ENCODE peak calls at places on chromosomes 5 and 9, in eight cellular contexts. One of them, this sample, is unnamed.

GRCh38 chr5:15525679-15526275 is 25.8 kb downstream of the FBXL7 start:
- DNase-seq in stimulated activated naive B cell treated with anti-CD40 and anti-IgM and Interleukin-4, amounts not matched to agents 10 μg/mL and 1 μg/mL and 100 μg/mL, for 72 hours: no peak
- DNase-seq in lung: no peak
- DNase-seq in sciatic nerve: no peak
- DNase-seq in NCI-H2081: no peak
- DNase-seq in naive thymus-derived CD8-positive, alpha-beta T cell: no peak
- DNase-seq in A549: no peak
- DNase-seq in endothelial cell: no peak
- DNase-seq in this sample: no peak

GRCh38 chr9:2109066-2109650 is 94.0 kb downstream of the SMARCA2 start:
- DNase-seq in A549: no peak
- DNase-seq in lung: no peak
- DNase-seq in sciatic nerve: no peak
- DNase-seq in naive thymus-derived CD8-positive, alpha-beta T cell: no peak
- DNase-seq in stimulated activated naive B cell treated with anti-CD40 and anti-IgM and Interleukin-4, amounts not matched to agents 10 μg/mL and 1 μg/mL and 100 μg/mL, for 72 hours: no peak
- DNase-seq in endothelial cell: no peak
- DNase-seq in NCI-H2081: no peak
- DNase-seq in this sample: no peak

GRCh38 chr9:136225748-136226679 is 19.6 kb downstream of the QSOX2 start:
- DNase-seq in NCI-H2081: peak; percentile 26
- DNase-seq in lung: peak; percentile 52
- DNase-seq in stimulated activated naive B cell treated with anti-CD40 and anti-IgM and Interleukin-4, amounts not matched to agents 10 μg/mL and 1 μg/mL and 100 μg/mL, for 72 hours: peak; percentile 65
- DNase-seq in naive thymus-derived CD8-positive, alpha-beta T cell: peak; percentile 51
- DNase-seq in endothelial cell: peak; percentile 73
- DNase-seq in A549: peak; percentile 72
- DNase-seq in sciatic nerve: no peak
- DNase-seq in this sample: peak; percentile 41

GRCh38 chr5:133863857-133864585 is 104.4 kb downstream of the C5orf15 start:
- DNase-seq in naive thymus-derived CD8-positive, alpha-beta T cell: no peak
- DNase-seq in stimulated activated naive B cell treated with anti-CD40 and anti-IgM and Interleukin-4, amounts not matched to agents 10 μg/mL and 1 μg/mL and 100 μg/mL, for 72 hours: no peak
- DNase-seq in A549: no peak
- DNase-seq in endothelial cell: no peak
- DNase-seq in lung: no peak
- DNase-seq in NCI-H2081: no peak
- DNase-seq in sciatic nerve: no peak
- DNase-seq in this sample: no peak

GRCh38 chr5:96463106-96463505 is 30.1 kb upstream of the PCSK1 start:
- DNase-seq in stimulated activated naive B cell treated with anti-CD40 and anti-IgM and Interleukin-4, amounts not matched to agents 10 μg/mL and 1 μg/mL and 100 μg/mL, for 72 hours: no peak
- DNase-seq in endothelial cell: no peak
- DNase-seq in A549: no peak
- DNase-seq in naive thymus-derived CD8-positive, alpha-beta T cell: no peak
- DNase-seq in lung: no peak
- DNase-seq in NCI-H2081: peak; percentile 77
- DNase-seq in sciatic nerve: no peak
- DNase-seq in this sample: no peak

GRCh38 chr9:88733651-88734470 is 198.9 kb downstream of the NXNL2 start:
- DNase-seq in NCI-H2081: no peak
- DNase-seq in lung: no peak
- DNase-seq in naive thymus-derived CD8-positive, alpha-beta T cell: no peak
- DNase-seq in sciatic nerve: no peak
- DNase-seq in stimulated activated naive B cell treated with anti-CD40 and anti-IgM and Interleukin-4, amounts not matched to agents 10 μg/mL and 1 μg/mL and 100 μg/mL, for 72 hours: no peak
- DNase-seq in endothelial cell: no peak
- DNase-seq in A549: no peak
- DNase-seq in this sample: no peak

GRCh38 chr9:20929276-20929675 is 102.2 kb downstream of the HACD4 start:
- DNase-seq in naive thymus-derived CD8-positive, alpha-beta T cell: no peak
- DNase-seq in endothelial cell: no peak
- DNase-seq in sciatic nerve: no peak
- DNase-seq in NCI-H2081: no peak
- DNase-seq in stimulated activated naive B cell treated with anti-CD40 and anti-IgM and Interleukin-4, amounts not matched to agents 10 μg/mL and 1 μg/mL and 100 μg/mL, for 72 hours: no peak
- DNase-seq in A549: no peak
- DNase-seq in lung: no peak
- DNase-seq in this sample: no peak

GRCh38 chr9:78695521-78695920 is 398.6 kb downstream of the PSAT1 start:
- DNase-seq in A549: no peak
- DNase-seq in endothelial cell: no peak
- DNase-seq in lung: no peak
- DNase-seq in stimulated activated naive B cell treated with anti-CD40 and anti-IgM and Interleukin-4, amounts not matched to agents 10 μg/mL and 1 μg/mL and 100 μg/mL, for 72 hours: peak; percentile 21
- DNase-seq in naive thymus-derived CD8-positive, alpha-beta T cell: no peak
- DNase-seq in NCI-H2081: peak; percentile 85
- DNase-seq in sciatic nerve: no peak
- DNase-seq in this sample: no peak

GRCh38 chr5:167945542-167946384 is 345.7 kb upstream of the WWC1 start:
- DNase-seq in endothelial cell: no peak
- DNase-seq in naive thymus-derived CD8-positive, alpha-beta T cell: no peak
- DNase-seq in lung: no peak
- DNase-seq in stimulated activated naive B cell treated with anti-CD40 and anti-IgM and Interleukin-4, amounts not matched to agents 10 μg/mL and 1 μg/mL and 100 μg/mL, for 72 hours: no peak
- DNase-seq in NCI-H2081: no peak
- DNase-seq in A549: no peak
- DNase-seq in sciatic nerve: no peak
- DNase-seq in this sample: no peak

GRCh38 chr5:142248853-142249462 is 75.9 kb downstream of the SPRY4 start:
- DNase-seq in A549: no peak
- DNase-seq in lung: peak; percentile 47
- DNase-seq in endothelial cell: no peak
- DNase-seq in stimulated activated naive B cell treated with anti-CD40 and anti-IgM and Interleukin-4, amounts not matched to agents 10 μg/mL and 1 μg/mL and 100 μg/mL, for 72 hours: no peak
- DNase-seq in naive thymus-derived CD8-positive, alpha-beta T cell: no peak
- DNase-seq in sciatic nerve: peak; percentile 67
- DNase-seq in NCI-H2081: no peak
- DNase-seq in this sample: peak; percentile 13

GRCh38 chr5:122182491-122182921 is 53.2 kb downstream of the ZNF474 start:
- DNase-seq in sciatic nerve: no peak
- DNase-seq in naive thymus-derived CD8-positive, alpha-beta T cell: no peak
- DNase-seq in A549: no peak
- DNase-seq in NCI-H2081: peak; percentile 4
- DNase-seq in lung: peak; percentile 44
- DNase-seq in endothelial cell: no peak
- DNase-seq in stimulated activated naive B cell treated with anti-CD40 and anti-IgM and Interleukin-4, amounts not matched to agents 10 μg/mL and 1 μg/mL and 100 μg/mL, for 72 hours: no peak
- DNase-seq in this sample: no peak

GRCh38 chr5:116144103-116144502 is 59.3 kb downstream of the COMMD10 start:
- DNase-seq in A549: no peak
- DNase-seq in sciatic nerve: no peak
- DNase-seq in NCI-H2081: no peak
- DNase-seq in stimulated activated naive B cell treated with anti-CD40 and anti-IgM and Interleukin-4, amounts not matched to agents 10 μg/mL and 1 μg/mL and 100 μg/mL, for 72 hours: no peak
- DNase-seq in naive thymus-derived CD8-positive, alpha-beta T cell: no peak
- DNase-seq in endothelial cell: no peak
- DNase-seq in lung: no peak
- DNase-seq in this sample: no peak